ENCODE peak calls at places on chromosomes 12 and 14, in five cellular contexts. One of them, this sample, is unnamed.

GRCh38 chr12:132078190-132078589 is 65.9 kb downstream of the DDX51 start:
- DNase-seq in T47D: no peak
- DNase-seq in activated CD4-positive, alpha-beta memory T cell treated with anti-CD3 and anti-CD28 coated beads, Interleukin-2, amount 10 ng/mL, durations not matched to agents 7 days and 5 days: no peak
- DNase-seq in iPS-NIHi11: no peak
- DNase-seq in CD8-positive, alpha-beta memory T cell: no peak
- DNase-seq in this sample: no peak

GRCh38 chr14:98466807-98467206 is 805.2 kb downstream of the BCL11B start:
- DNase-seq in CD8-positive, alpha-beta memory T cell: no peak
- DNase-seq in iPS-NIHi11: no peak
- DNase-seq in activated CD4-positive, alpha-beta memory T cell treated with anti-CD3 and anti-CD28 coated beads, Interleukin-2, amount 10 ng/mL, durations not matched to agents 7 days and 5 days: no peak
- DNase-seq in T47D: no peak
- DNase-seq in this sample: no peak

GRCh38 chr12:53010955-53011354 is 4.7 kb downstream of the EIF4B start:
- DNase-seq in iPS-NIHi11: no peak
- DNase-seq in activated CD4-positive, alpha-beta memory T cell treated with anti-CD3 and anti-CD28 coated beads, Interleukin-2, amount 10 ng/mL, durations not matched to agents 7 days and 5 days: no peak
- DNase-seq in T47D: no peak
- DNase-seq in CD8-positive, alpha-beta memory T cell: no peak
- DNase-seq in this sample: no peak

GRCh38 chr12:102095677-102096263 is 24.1 kb downstream of the NUP37 start:
- DNase-seq in CD8-positive, alpha-beta memory T cell: no peak
- DNase-seq in activated CD4-positive, alpha-beta memory T cell treated with anti-CD3 and anti-CD28 coated beads, Interleukin-2, amount 10 ng/mL, durations not matched to agents 7 days and 5 days: no peak
- DNase-seq in iPS-NIHi11: no peak
- DNase-seq in T47D: peak
- DNase-seq in this sample: no peak

GRCh38 chr12:117685115-117685926 is 283.5 kb downstream of the KSR2 start:
- DNase-seq in T47D: peak
- DNase-seq in CD8-positive, alpha-beta memory T cell: no peak
- DNase-seq in iPS-NIHi11: peak
- DNase-seq in activated CD4-positive, alpha-beta memory T cell treated with anti-CD3 and anti-CD28 coated beads, Interleukin-2, amount 10 ng/mL, durations not matched to agents 7 days and 5 days: no peak
- DNase-seq in this sample: no peak

GRCh38 chr14:103753809-103754208 is 38.2 kb downstream of the ZFYVE21 start:
- DNase-seq in T47D: no peak
- DNase-seq in activated CD4-positive, alpha-beta memory T cell treated with anti-CD3 and anti-CD28 coated beads, Interleukin-2, amount 10 ng/mL, durations not matched to agents 7 days and 5 days: no peak
- DNase-seq in iPS-NIHi11: no peak
- DNase-seq in CD8-positive, alpha-beta memory T cell: no peak
- DNase-seq in this sample: no peak

GRCh38 chr14:32947081-32947480 is 8.4 kb downstream of the NPAS3 start:
- DNase-seq in iPS-NIHi11: no peak
- DNase-seq in T47D: no peak
- DNase-seq in activated CD4-positive, alpha-beta memory T cell treated with anti-CD3 and anti-CD28 coated beads, Interleukin-2, amount 10 ng/mL, durations not matched to agents 7 days and 5 days: no peak
- DNase-seq in CD8-positive, alpha-beta memory T cell: no peak
- DNase-seq in this sample: no peak

GRCh38 chr12:48307269-48307668 is 43.5 kb downstream of the ZNF641 start:
- DNase-seq in activated CD4-positive, alpha-beta memory T cell treated with anti-CD3 and anti-CD28 coated beads, Interleukin-2, amount 10 ng/mL, durations not matched to agents 7 days and 5 days: no peak
- DNase-seq in CD8-positive, alpha-beta memory T cell: no peak
- DNase-seq in T47D: no peak
- DNase-seq in iPS-NIHi11: no peak
- DNase-seq in this sample: no peak

This sample was measured in 8988T.